ENCODE peak calls at places on chromosome 10, in five cellular contexts. G is T-cell; Q is activated T-cell treated with anti-CD3 and anti-CD28 coated beads, Interleukin-2, amount 50 U/mL, for 4 hours; J is heart left ventricle; L is H7. K is an unnamed sample.

GRCh38 chr10:114458955-114459354 is 54.7 kb upstream of the AFAP1L2 start:
- DNase-seq in G (no peak), Q (no peak), J (no peak), L (peak), K (peak)

GRCh38 chr10:116627386-116627933 is 6.7 kb downstream of the PNLIPRP2 start:
- DNase-seq in G (no peak), Q (no peak), J (no peak), L (peak), K (no peak)

GRCh38 chr10:77909755-77910375 is 16.7 kb downstream of the DLG5 start:
- DNase-seq in G (no peak), Q (no peak), J (no peak), L (no peak), K (no peak)

GRCh38 chr10:12504176-12504575 is 154.8 kb downstream of the CAMK1D start:
- DNase-seq in G (no peak), Q (no peak), J (no peak), L (no peak), K (no peak)

GRCh38 chr10:97277551-97277950 is 14.9 kb downstream of the ARHGAP19 start:
- DNase-seq in G (no peak), Q (no peak), J (no peak), L (no peak), K (no peak)

GRCh38 chr10:121681982-121682687 is 83.9 kb upstream of the FGFR2 start:
- DNase-seq in G (no peak), Q (no peak), J (peak), L (no peak), K (no peak)

GRCh38 chr10:124971276-124971675 is 29.4 kb downstream of the ZRANB1 start:
- DNase-seq in G (no peak), Q (no peak), J (no peak), L (no peak), K (no peak)

GRCh38 chr10:18362892-18363291 is 222.7 kb downstream of the CACNB2 start:
- DNase-seq in G (no peak), Q (no peak), J (no peak), L (no peak), K (no peak)

GRCh38 chr10:3889961-3890522 is 105.0 kb upstream of the KLF6 start:
- DNase-seq in G (no peak), Q (no peak), J (no peak), L (no peak), K (no peak)

GRCh38 chr10:17383801-17384445 is 70.5 kb downstream of the ST8SIA6 start:
- DNase-seq in G (no peak), Q (no peak), J (peak), L (no peak), K (no peak)

GRCh38 chr10:99695761-99696160 is 36.2 kb downstream of the COX15 start:
- DNase-seq in G (no peak), Q (no peak), J (no peak), L (no peak), K (no peak)

GRCh38 chr10:27826369-27826768 is 80.8 kb upstream of the MKX start:
- DNase-seq in G (no peak), Q (no peak), J (no peak), L (no peak), K (no peak)

GRCh38 chr10:30973737-30974136 is 57.9 kb downstream of the ZNF438 start:
- DNase-seq in G (no peak), Q (no peak), J (no peak), L (no peak), K (no peak)

GRCh38 chr10:26242752-26243151 is 26.2 kb downstream of the GAD2 start:
- DNase-seq in G (no peak), Q (no peak), J (no peak), L (no peak), K (no peak)

GRCh38 chr10:84008878-84009277 is 130.4 kb upstream of the GHITM start:
- DNase-seq in G (no peak), Q (no peak), J (no peak), L (peak), K (no peak)

GRCh38 chr10:95998274-95998673 is 45.1 kb upstream of the CCNJ start:
- DNase-seq in G (no peak), Q (no peak), J (no peak), L (no peak), K (no peak)

GRCh38 chr10:33134011-33134751 is 176.2 kb upstream of the ITGB1 start:
- DNase-seq in G (peak), Q (peak), J (no peak), L (no peak), K (no peak)

GRCh38 chr10:131852161-131852822 is 48.5 kb upstream of the PPP2R2D start:
- DNase-seq in G (no peak), Q (no peak), J (peak), L (no peak), K (no peak)